ENCODE peak calls at places on chromosomes 12 and 14, in five cellular contexts. Z is WTC11, N is GM10248, H is heart left ventricle, Q is left ventricle myocardium inferior. G is an unnamed sample.

GRCh38 chr14:54709444-54709843 is 142.5 kb downstream of the SAMD4A start:
- DNase-seq in Z (no peak), H (no peak), N (peak; percentile 53), Q (no peak), G (no peak)

GRCh38 chr12:53538209-53538689 is 31.0 kb upstream of the NPFF start:
- DNase-seq in Z (no peak), H (no peak), N (no peak), Q (no peak), G (peak; percentile 41)

GRCh38 chr12:105445261-105446015 is 114.9 kb downstream of the C12orf75 start:
- DNase-seq in Q (no peak), Z (no peak), N (no peak), H (no peak), G (no peak)

GRCh38 chr12:121217066-121217465 is 7.1 kb downstream of the P2RX4 start:
- DNase-seq in H (no peak), Q (no peak), N (no peak), Z (no peak), G (no peak)

GRCh38 chr12:442235-442884 is 17.4 kb upstream of the B4GALNT3 start:
- DNase-seq in N (peak; percentile 34), H (no peak), Z (peak; percentile 69), Q (no peak), G (peak; percentile 5)

GRCh38 chr12:92784795-92785562 is 82.2 kb downstream of the PLEKHG7 start:
- DNase-seq in Q (no peak), H (no peak), N (peak; percentile 50), Z (no peak), G (no peak)

GRCh38 chr14:91466192-91466591 is 43.9 kb downstream of the PPP4R3A start:
- DNase-seq in Q (no peak), N (no peak), Z (no peak), H (no peak), G (no peak)

GRCh38 chr14:74048291-74048690 is 29.1 kb downstream of the BBOF1 start:
- DNase-seq in H (no peak), Q (no peak), N (no peak), Z (peak; percentile 50), G (no peak)

GRCh38 chr12:55619352-55620138 is 17.1 kb upstream of the OR10P1 start:
- DNase-seq in N (peak; percentile 70), H (no peak), Q (no peak), Z (no peak), G (peak; percentile 76)

GRCh38 chr14:57982802-57983201 is 116.9 kb upstream of the SLC35F4 start:
- DNase-seq in N (no peak), H (no peak), Q (no peak), Z (peak; percentile 22), G (no peak)

GRCh38 chr12:15689751-15690191 is 99.4 kb downstream of the EPS8 start:
- DNase-seq in Q (no peak), Z (no peak), H (no peak), N (no peak), G (no peak)

GRCh38 chr12:55931780-55932545 is 1.0 kb downstream of the DGKA start:
- DNase-seq in Q (peak; percentile 68), H (peak; percentile 59), Z (peak; percentile 65), N (peak; percentile 65), G (no peak)

GRCh38 chr12:6603095-6603567 is 4.0 kb downstream of the CHD4 start:
- DNase-seq in N (no peak), H (peak; percentile 80), Z (no peak), Q (peak; percentile 64), G (no peak)

GRCh38 chr14:68851078-68851477 is 58.2 kb upstream of the ZFP36L1 start:
- DNase-seq in H (no peak), Z (no peak), Q (no peak), N (no peak), G (no peak)

GRCh38 chr14:58599707-58600106 is 38.1 kb upstream of the DACT1 start:
- DNase-seq in Q (no peak), Z (no peak), N (no peak), H (no peak), G (no peak)

GRCh38 chr12:15636060-15636890 is 152.9 kb downstream of the EPS8 start:
- DNase-seq in H (no peak), Z (no peak), N (no peak), Q (no peak), G (no peak)

GRCh38 chr14:93037354-93037753 is 78.4 kb downstream of the ITPK1 start:
- DNase-seq in N (no peak), Q (no peak), H (no peak), Z (no peak), G (no peak)

GRCh38 chr14:87332001-87332400 is 661.0 kb downstream of the GALC start:
- DNase-seq in Q (no peak), N (no peak), Z (no peak), H (no peak), G (no peak)

GRCh38 chr12:122028601-122029560 is 7.2 kb downstream of the BCL7A start:
- DNase-seq in H (no peak), Q (no peak), Z (no peak), N (peak; percentile 83), G (no peak)

GRCh38 chr12:53986686-53987180 is 1.8 kb downstream of the HOXC10 start:
- DNase-seq in H (no peak), Q (no peak), Z (no peak), N (no peak), G (no peak)

GRCh38 chr14:45089813-45090212 is 5.9 kb downstream of the PRPF39 start:
- DNase-seq in H (no peak), Z (no peak), Q (no peak), N (peak; percentile 38), G (no peak)

GRCh38 chr12:79006306-79006705 is 141.7 kb downstream of the SYT1 start:
- DNase-seq in Z (no peak), Q (no peak), N (no peak), H (no peak), G (no peak)

GRCh38 chr14:75067212-75067611 is 2.2 kb upstream of the ZC2HC1C start:
- DNase-seq in H (no peak), Z (no peak), N (no peak), Q (no peak), G (no peak)

GRCh38 chr14:74535756-74536325 is 42.3 kb downstream of the ISCA2 start:
- DNase-seq in H (no peak), Z (no peak), N (no peak), Q (no peak), G (no peak)

GRCh38 chr12:77324763-77325468 is 259.5 kb upstream of the E2F7 start:
- DNase-seq in Q (peak; percentile 76), H (peak; percentile 77), Z (peak; percentile 86), N (peak; percentile 78), G (peak; percentile 35)

GRCh38 chr14:35339761-35340406 is 47.7 kb downstream of the PSMA6 start:
- DNase-seq in Q (no peak), Z (no peak), H (no peak), N (peak; percentile 60), G (no peak)

GRCh38 chr12:77113971-77114370 is 48.6 kb upstream of the E2F7 start:
- DNase-seq in N (no peak), Q (no peak), Z (no peak), H (no peak), G (no peak)

GRCh38 chr12:22163594-22163993 is 117.6 kb downstream of the CMAS start:
- DNase-seq in Q (no peak), Z (no peak), N (no peak), H (no peak), G (no peak)

GRCh38 chr12:23221926-23222325 is 597.0 kb downstream of the ETNK1 start:
- DNase-seq in N (no peak), H (no peak), Q (no peak), Z (no peak), G (no peak)

GRCh38 chr12:23217716-23218115 is 592.7 kb downstream of the ETNK1 start:
- DNase-seq in H (no peak), Z (no peak), N (no peak), Q (no peak), G (no peak)

GRCh38 chr12:23222801-23223200 is 597.8 kb downstream of the ETNK1 start:
- DNase-seq in H (no peak), Z (no peak), Q (no peak), N (no peak), G (no peak)

GRCh38 chr12:23217158-23217557 is 592.2 kb downstream of the ETNK1 start:
- DNase-seq in Q (no peak), H (no peak), N (no peak), Z (no peak), G (no peak)

GRCh38 chr12:23221066-23221465 is 596.1 kb downstream of the ETNK1 start:
- DNase-seq in Z (peak; percentile 33), Q (no peak), H (no peak), N (no peak), G (no peak)
- TF ChIP-seq CTCF in Z (peak; percentile 30), Q (peak; percentile 40), H (no peak), N (no peak), G (no peak)

DNA sequence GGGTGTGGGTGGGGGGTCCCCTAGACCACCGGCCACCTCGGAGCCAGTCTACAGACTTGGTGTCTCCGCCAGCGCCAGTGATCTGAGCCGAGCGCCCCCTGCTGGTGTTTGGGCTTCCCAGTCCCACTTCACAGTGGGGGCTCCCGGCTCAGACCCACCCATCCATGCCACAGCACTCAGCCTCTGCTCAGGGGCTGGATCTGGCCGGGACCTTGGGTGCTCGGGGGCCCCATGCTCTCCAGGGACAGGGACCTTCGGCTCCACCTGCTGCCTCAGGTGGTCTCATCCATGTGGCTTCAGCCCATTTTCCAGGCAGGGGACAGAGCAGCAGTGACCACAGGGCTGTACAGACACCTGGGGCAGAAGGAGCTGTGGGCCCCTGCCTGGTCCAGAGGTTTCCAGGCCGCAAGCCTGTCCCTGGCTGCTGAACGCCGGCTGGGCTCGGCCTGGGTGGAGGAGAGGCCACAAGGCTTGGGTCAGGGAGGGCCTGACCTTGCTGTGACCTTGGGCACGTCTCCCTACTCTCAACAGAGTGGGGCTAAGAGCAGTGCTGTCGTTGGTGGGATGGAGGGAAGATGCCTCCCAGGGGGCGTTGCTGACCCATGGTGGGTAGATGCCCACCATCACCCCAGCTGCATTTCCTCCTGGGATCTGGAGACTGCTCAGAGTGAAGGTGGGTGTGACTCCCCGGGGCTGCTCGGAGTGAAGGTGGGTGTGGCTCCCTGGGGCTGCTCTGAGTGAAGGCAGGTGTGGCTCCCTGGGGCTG is 86.3 kb downstream of the KIF26A start:
- DNase-seq in N (peak; percentile 52), H (no peak), Q (no peak), Z (peak; percentile 77), G (no peak)
- TF ChIP-seq CTCF in N (peak; percentile 35), H (peak; percentile 57), Q (peak; percentile 61), Z (peak; percentile 49), G (no peak)

DNA sequence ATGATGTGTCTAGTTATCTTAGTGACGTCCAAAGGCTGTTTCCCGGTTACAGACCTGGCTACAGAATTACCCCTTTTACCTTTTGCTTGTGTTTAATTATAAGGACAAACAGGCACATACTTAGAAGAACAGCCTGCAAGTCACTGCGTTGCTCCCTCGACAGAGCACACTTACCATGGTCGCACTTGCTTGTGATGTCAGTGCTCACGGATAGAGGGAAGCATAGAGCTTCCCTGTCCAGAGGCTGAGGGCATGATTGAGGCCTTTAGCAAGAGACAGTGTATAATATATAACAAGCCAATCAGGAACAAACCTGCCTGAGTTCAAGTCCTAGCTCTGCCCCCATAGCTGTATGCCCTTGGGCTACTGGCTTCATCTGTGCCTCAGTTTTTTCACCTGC is 73.2 kb upstream of the SCN8A start:
- DNase-seq in H (no peak), Z (peak; percentile 24), N (no peak), Q (no peak), G (no peak)
- TF ChIP-seq CTCF in H (no peak), Z (no peak), N (no peak), Q (no peak), G (no peak)

DNA sequence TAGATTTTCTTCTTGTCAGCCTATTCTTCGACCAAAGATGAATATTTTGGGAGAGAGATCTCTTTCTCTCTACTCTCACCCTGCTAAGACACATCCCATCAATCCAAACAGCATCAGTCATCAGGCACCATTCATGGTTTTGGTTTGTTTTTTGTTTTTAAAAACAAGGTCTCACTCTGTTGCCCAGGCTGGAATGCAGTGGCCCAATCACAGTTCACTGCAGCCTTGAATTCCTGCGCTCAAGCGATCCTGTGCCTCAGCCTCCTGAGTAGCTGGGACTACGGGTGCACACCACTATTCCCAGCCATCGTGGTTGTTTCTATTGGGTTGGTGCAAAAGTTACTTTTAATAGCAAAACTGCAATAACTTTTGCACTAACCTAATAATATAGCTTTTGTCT is 14.4 kb upstream of the ITPR2 start:
- DNase-seq in H (no peak), Q (no peak), Z (no peak), N (no peak), G (no peak)
- TF ChIP-seq CTCF in H (no peak), Q (no peak), Z (no peak), N (no peak), G (no peak)